ENCODE peak calls at places on chromosomes 7 and 10, in five cellular contexts. D, U, W, F and K are unnamed samples.

GRCh38 chr7:159030490-159031134 is 114.1 kb downstream of the VIPR2 start:
- DNase-seq in D (peak; percentile 56), U (no peak), W (no peak), F (peak; percentile 87), K (peak; percentile 54)

GRCh38 chr10:11337516-11337915 is 273.9 kb downstream of the USP6NL start:
- DNase-seq in D (no peak), U (no peak), W (no peak), F (no peak), K (peak; percentile 44)

GRCh38 chr7:99997545-99998137 is 17.8 kb upstream of the ZKSCAN1 start:
- DNase-seq in D (peak; percentile 77), U (no peak), W (no peak), F (peak; percentile 67), K (peak; percentile 77)

GRCh38 chr10:120480065-120480600 is 23.1 kb downstream of the PLPP4 start:
- DNase-seq in D (no peak), U (no peak), W (no peak), F (peak; percentile 14), K (no peak)

GRCh38 chr7:67625257-67625713 is 628.7 kb downstream of the TYW1 start:
- DNase-seq in D (peak; percentile 50), U (peak; percentile 0), W (no peak), F (peak; percentile 93), K (peak; percentile 43)

GRCh38 chr7:121000091-121000983 is 11.8 kb downstream of the CPED1 start:
- DNase-seq in D (no peak), U (no peak), W (no peak), F (no peak), K (no peak)

GRCh38 chr10:53314856-53315255 is 542.3 kb upstream of the MBL2 start:
- DNase-seq in D (no peak), U (peak; percentile 2), W (peak; percentile 87), F (no peak), K (no peak)

GRCh38 chr7:30980751-30981150 is 17.0 kb downstream of the GHRHR start:
- DNase-seq in D (no peak), U (no peak), W (no peak), F (peak; percentile 14), K (no peak)

GRCh38 chr10:17527530-17528146 is 73.2 kb upstream of the ST8SIA6 start:
- DNase-seq in D (no peak), U (no peak), W (peak; percentile 69), F (peak; percentile 31), K (no peak)

GRCh38 chr7:118872568-118872967 is 648.1 kb downstream of the ANKRD7 start:
- DNase-seq in D (no peak), U (no peak), W (peak; percentile 86), F (no peak), K (no peak)

GRCh38 chr10:72736176-72736795 is 44.3 kb downstream of the MCU start:
- DNase-seq in D (no peak), U (no peak), W (no peak), F (no peak), K (no peak)

GRCh38 chr10:83680470-83680891 is 458.8 kb upstream of the GHITM start:
- DNase-seq in D (no peak), U (no peak), W (no peak), F (no peak), K (peak; percentile 78)

GRCh38 chr7:74453321-74454011 is at the start of gene GTF2IRD1:
- DNase-seq in D (peak; percentile 78), U (no peak), W (peak; percentile 65), F (peak; percentile 73), K (peak; percentile 77)

GRCh38 chr7:69130421-69130820 is 467.9 kb upstream of the AUTS2 start:
- DNase-seq in D (no peak), U (no peak), W (no peak), F (no peak), K (no peak)

GRCh38 chr7:17043012-17043877 is 161.5 kb upstream of the AGR3 start:
- DNase-seq in D (no peak), U (no peak), W (peak; percentile 50), F (no peak), K (no peak)

GRCh38 chr7:32915041-32915536 is 23.5 kb upstream of the KBTBD2 start:
- DNase-seq in D (no peak), U (no peak), W (no peak), F (no peak), K (no peak)

GRCh38 chr7:143341842-143342241 is 20.7 kb downstream of the FAM131B start:
- DNase-seq in D (no peak), U (no peak), W (no peak), F (no peak), K (no peak)

GRCh38 chr7:143346018-143346417 is 16.5 kb downstream of the FAM131B start:
- DNase-seq in D (no peak), U (no peak), W (no peak), F (no peak), K (no peak)

GRCh38 chr7:143347950-143348349 is 14.6 kb downstream of the FAM131B start:
- DNase-seq in D (no peak), U (no peak), W (no peak), F (no peak), K (no peak)

GRCh38 chr7:143343596-143343995 is 18.9 kb downstream of the FAM131B start:
- DNase-seq in D (no peak), U (no peak), W (no peak), F (no peak), K (no peak)

DNA sequence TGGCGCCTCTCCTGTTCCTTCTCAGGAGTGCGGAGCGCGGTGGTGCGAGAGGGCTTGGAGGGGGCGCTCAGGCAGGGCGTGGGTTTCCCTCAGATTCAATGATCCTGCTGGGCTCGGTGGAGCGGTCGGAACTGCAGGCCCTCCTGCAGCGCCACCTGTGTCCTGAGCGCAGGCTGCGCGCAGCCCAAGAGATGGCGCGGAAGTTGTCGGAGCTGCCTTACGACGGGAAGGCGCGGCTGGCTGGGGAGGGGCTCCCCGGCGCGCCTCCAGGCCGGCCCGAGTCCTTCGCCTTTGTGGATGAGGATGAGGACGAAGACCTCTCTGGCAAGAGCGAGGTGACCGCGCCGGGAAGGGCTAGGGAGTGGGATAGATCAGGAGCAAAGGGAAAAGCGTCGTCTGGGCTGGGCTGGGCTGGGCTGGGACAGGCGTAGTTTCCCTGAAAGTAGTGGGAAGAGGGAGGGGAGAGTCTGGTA is 17.0 kb downstream of the FAM131B start:
- DNase-seq in D (peak; percentile 70), U (peak; percentile 19), W (peak; percentile 19), F (peak; percentile 92), K (peak; percentile 47)
- TF ChIP-seq CTCF in D (peak; percentile 52), U (peak; percentile 62), W (peak; percentile 73), F (peak; percentile 62), K (peak; percentile 64)

GRCh38 chr7:50640779-50641178 is 75.6 kb upstream of the DDC start:
- DNase-seq in D (no peak), U (no peak), W (no peak), F (no peak), K (no peak)

GRCh38 chr7:50640256-50640655 is 75.1 kb upstream of the DDC start:
- DNase-seq in D (no peak), U (no peak), W (no peak), F (no peak), K (no peak)

GRCh38 chr7:50644114-50644513 is 78.9 kb upstream of the DDC start:
- DNase-seq in D (no peak), U (no peak), W (no peak), F (no peak), K (no peak)

GRCh38 chr7:50644586-50644985 is 79.4 kb upstream of the DDC start:
- DNase-seq in D (no peak), U (no peak), W (no peak), F (no peak), K (no peak)

GRCh38 chr7:50641442-50642405 is 76.5 kb upstream of the DDC start:
- DNase-seq in D (no peak), U (no peak), W (no peak), F (no peak), K (no peak)
- TF ChIP-seq CTCF in D (no peak), U (no peak), W (no peak), F (peak; percentile 19), K (no peak)

GRCh38 chr10:89952314-89952713 is 250.9 kb downstream of the KIF20B start:
- DNase-seq in D (no peak), U (no peak), W (no peak), F (no peak), K (no peak)

GRCh38 chr10:89959433-89960110 is 258.2 kb downstream of the KIF20B start:
- DNase-seq in D (no peak), U (no peak), W (no peak), F (no peak), K (peak; percentile 16)

DNA sequence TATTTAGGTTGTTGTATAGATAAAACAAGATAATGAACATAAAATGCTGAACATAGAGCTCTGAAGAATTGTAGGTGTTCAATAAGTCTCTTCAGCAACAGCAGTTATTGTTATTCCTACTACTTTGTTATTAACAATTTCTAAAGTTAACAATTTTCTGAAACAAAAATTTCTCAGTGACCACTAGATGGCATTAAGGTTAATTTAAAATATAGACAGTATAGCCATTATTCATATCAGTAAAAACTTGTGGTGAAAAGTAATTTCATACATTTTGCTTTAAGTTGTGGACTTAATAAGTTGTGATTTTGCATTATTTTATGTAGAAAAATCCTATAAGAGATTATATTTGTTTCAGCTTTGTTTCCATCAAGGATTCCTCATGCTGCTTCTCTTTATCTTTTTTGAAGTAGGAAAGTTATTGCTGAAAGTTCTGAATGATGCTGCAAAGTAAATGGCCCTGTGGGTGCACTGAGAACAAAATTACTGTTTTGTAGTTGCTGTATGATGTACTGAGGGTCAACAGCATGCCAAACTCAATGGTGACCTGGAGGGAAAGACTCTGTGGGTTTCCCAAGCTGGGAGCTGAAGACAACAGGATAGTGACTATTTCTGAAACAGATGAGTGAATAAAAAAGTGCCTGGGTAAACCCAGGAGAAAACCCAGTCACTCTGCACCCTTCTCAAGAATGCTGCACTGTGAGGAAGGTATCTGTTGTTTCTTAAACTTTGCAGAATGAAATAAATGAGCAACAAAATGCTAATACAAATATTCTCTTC is 253.6 kb downstream of the KIF20B start:
- DNase-seq in D (no peak), U (no peak), W (no peak), F (no peak), K (peak; percentile 31)
- TF ChIP-seq CTCF in D (peak; percentile 25), U (no peak), W (peak; percentile 30), F (peak; percentile 54), K (peak; percentile 39)

GRCh38 chr10:68331455-68332258 is at the start of gene HNRNPH3:
- DNase-seq in D (peak; percentile 99), U (peak; percentile 90), W (peak; percentile 95), F (peak; percentile 98), K (peak; percentile 97)
- TF ChIP-seq CTCF in D (no peak), U (no peak), W (no peak), F (no peak), K (no peak)

DNA sequence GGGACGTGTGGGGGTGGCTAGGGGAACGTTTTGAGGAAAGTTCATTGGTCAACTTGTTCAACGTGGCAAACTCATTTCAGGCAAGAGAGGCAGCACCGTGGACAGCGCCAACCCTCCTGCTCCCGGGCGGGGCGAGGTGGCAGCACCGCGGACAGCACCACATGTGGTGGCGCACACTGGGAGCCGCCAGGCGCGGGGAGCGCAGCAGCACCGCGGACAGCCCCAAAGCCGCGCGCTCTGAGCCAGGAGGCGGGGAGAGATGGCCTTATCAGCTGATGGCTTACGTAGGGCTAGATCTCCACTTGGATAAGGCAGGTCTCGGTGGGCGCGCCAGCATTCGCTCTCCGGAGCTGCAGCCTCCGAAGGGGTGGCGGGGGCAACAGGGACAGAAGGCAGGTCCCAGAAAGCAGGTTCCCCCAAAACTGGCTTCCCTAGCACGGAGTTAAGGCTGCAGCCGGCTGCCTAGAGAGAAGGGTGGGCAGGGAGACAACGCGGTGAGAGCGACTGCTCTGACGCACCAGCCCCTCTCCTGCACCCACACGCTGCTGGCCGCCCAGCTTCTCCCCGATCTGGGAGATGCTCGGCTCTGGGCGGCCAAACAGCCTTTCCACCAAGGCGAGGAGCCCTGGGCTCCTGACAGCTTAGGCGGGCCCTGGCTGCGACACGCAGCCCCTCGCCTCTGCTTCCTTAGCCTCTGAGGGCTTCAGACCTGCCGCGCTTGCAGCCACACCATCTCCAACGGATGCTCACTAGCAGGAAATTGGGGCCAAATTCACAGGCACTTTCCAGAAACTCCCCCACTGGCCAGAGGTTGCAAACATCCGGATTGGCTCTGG is at the start of gene HTR5A:
- DNase-seq in D (peak; percentile 70), U (peak; percentile 54), W (peak; percentile 77), F (peak; percentile 96), K (peak; percentile 92)
- TF ChIP-seq CTCF in D (no peak), U (no peak), W (no peak), F (peak; percentile 33), K (no peak)